ENCODE peak calls at places on chromosomes 4 and X, in ten cellular contexts. T is suprapubic skin, R is K562, V is body of pancreas, S is pancreas, D is stomach, E is MM.1S, X is right lobe of liver, A is HCT116, P is heart right ventricle. U is an unnamed sample.

GRCh38 chr4:37601527-37601926 is 84.6 kb downstream of the RELL1 start:
- DNase-seq in T (no peak), R (no peak), V (peak; percentile 40), S (no peak), D (peak; percentile 68), E (no peak), X (no peak), A (no peak), P (no peak), U (no peak)

GRCh38 chrX:87392369-87392768 is 125.2 kb upstream of the KLHL4 start:
- DNase-seq in T (no peak), R (peak; percentile 12), V (no peak), S (no peak), D (no peak), E (no peak), X (no peak), A (no peak), P (no peak), U (no peak)

GRCh38 chr4:110619001-110619350 is 3.9 kb downstream of the PITX2 start:
- DNase-seq in T (no peak), R (no peak), V (no peak), S (no peak), D (no peak), E (no peak), X (no peak), A (no peak), P (no peak), U (no peak)

GRCh38 chr4:141179474-141180026 is 41.1 kb upstream of the ZNF330 start:
- DNase-seq in T (no peak), R (no peak), V (no peak), S (no peak), D (no peak), E (no peak), X (no peak), A (no peak), P (no peak), U (no peak)

GRCh38 chrX:111095974-111096870 is at the start of gene PAK3:
- DNase-seq in T (peak; percentile 67), R (no peak), V (peak; percentile 86), S (peak; percentile 79), D (peak; percentile 35), E (peak; percentile 15), X (peak; percentile 29), A (no peak), P (peak; percentile 15), U (peak; percentile 26)

GRCh38 chr4:155667538-155668511 is 1.2 kb downstream of the GUCY1A1 start:
- DNase-seq in T (peak; percentile 56), R (no peak), V (peak; percentile 44), S (peak; percentile 77), D (no peak), E (peak; percentile 70), X (peak; percentile 68), A (no peak), P (peak; percentile 71), U (no peak)

GRCh38 chrX:23052324-23052723 is 52.6 kb downstream of the DDX53 start:
- DNase-seq in T (no peak), R (no peak), V (no peak), S (no peak), D (no peak), E (no peak), X (no peak), A (no peak), P (no peak), U (no peak)

GRCh38 chr4:54525602-54526001 is 132.2 kb upstream of the KIT start:
- DNase-seq in T (no peak), R (no peak), V (no peak), S (no peak), D (no peak), E (no peak), X (no peak), A (no peak), P (no peak), U (no peak)

GRCh38 chr4:7533267-7533666 is 98.5 kb upstream of the PSAPL1 start:
- DNase-seq in T (no peak), R (no peak), V (no peak), S (no peak), D (no peak), E (no peak), X (no peak), A (no peak), P (no peak), U (no peak)

GRCh38 chr4:83833920-83834319 is 298.0 kb downstream of the GPAT3 start:
- DNase-seq in T (no peak), R (no peak), V (no peak), S (no peak), D (no peak), E (no peak), X (no peak), A (no peak), P (no peak), U (no peak)

GRCh38 chr4:62548108-62548524 is 1348.0 kb downstream of the ADGRL3 start:
- DNase-seq in T (no peak), R (no peak), V (no peak), S (no peak), D (no peak), E (no peak), X (peak; percentile 20), A (no peak), P (peak; percentile 59), U (no peak)

GRCh38 chr4:102352774-102353173 is 7.5 kb upstream of the SLC39A8 start:
- DNase-seq in T (no peak), R (no peak), V (no peak), S (no peak), D (no peak), E (no peak), X (no peak), A (no peak), P (no peak), U (no peak)

GRCh38 chrX:151680805-151681204 is 14.5 kb upstream of the PRRG3 start:
- DNase-seq in T (no peak), R (peak; percentile 62), V (peak; percentile 49), S (no peak), D (peak; percentile 55), E (peak; percentile 47), X (peak; percentile 41), A (peak; percentile 32), P (no peak), U (peak; percentile 30)

GRCh38 chrX:96791559-96791958 is 92.1 kb upstream of the RPA4 start:
- DNase-seq in T (no peak), R (no peak), V (peak; percentile 2), S (no peak), D (no peak), E (no peak), X (no peak), A (no peak), P (no peak), U (no peak)

DNA sequence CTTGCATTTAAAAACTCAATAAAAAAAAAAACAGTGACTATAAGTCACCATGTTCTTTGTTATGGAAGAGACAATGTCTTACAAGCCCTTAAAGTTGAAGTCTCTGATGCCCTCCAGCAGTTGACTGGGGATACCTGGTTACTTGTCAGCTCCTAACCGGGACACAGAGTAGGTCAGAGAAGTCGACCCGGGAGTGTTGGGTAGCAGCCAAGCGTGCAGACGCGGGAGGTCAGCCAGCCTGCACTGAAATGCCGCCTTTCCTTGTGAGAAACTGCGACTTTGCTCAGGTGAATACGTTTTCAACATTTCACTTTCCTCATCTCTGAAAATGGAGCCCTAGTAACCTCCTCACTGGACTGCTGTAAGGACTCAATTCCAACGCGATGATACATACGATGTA is 81.8 kb downstream of the F11 start:
- DNase-seq in T (no peak), R (no peak), V (peak; percentile 64), S (peak; percentile 63), D (no peak), E (no peak), X (no peak), A (no peak), P (no peak), U (no peak)
- TF ChIP-seq CTCF in T (no peak), R (no peak), V (no peak), S (no peak), D (no peak), E (no peak), X (no peak), A (no peak), P (no peak), U (no peak)

GRCh38 chrX:66675541-66675940 is 36.7 kb upstream of the EDA2R start:
- DNase-seq in T (no peak), R (no peak), V (no peak), S (no peak), D (no peak), E (no peak), X (no peak), A (no peak), P (no peak), U (no peak)

GRCh38 chrX:66676413-66676812 is 37.5 kb upstream of the EDA2R start:
- DNase-seq in T (no peak), R (no peak), V (no peak), S (no peak), D (no peak), E (no peak), X (no peak), A (no peak), P (no peak), U (no peak)

GRCh38 chrX:66677430-66677829 is 38.6 kb upstream of the EDA2R start:
- DNase-seq in T (no peak), R (no peak), V (no peak), S (no peak), D (no peak), E (no peak), X (no peak), A (no peak), P (no peak), U (no peak)

GRCh38 chrX:66674506-66674905 is 35.6 kb upstream of the EDA2R start:
- DNase-seq in T (no peak), R (no peak), V (no peak), S (no peak), D (no peak), E (peak; percentile 71), X (no peak), A (no peak), P (no peak), U (no peak)

DNA sequence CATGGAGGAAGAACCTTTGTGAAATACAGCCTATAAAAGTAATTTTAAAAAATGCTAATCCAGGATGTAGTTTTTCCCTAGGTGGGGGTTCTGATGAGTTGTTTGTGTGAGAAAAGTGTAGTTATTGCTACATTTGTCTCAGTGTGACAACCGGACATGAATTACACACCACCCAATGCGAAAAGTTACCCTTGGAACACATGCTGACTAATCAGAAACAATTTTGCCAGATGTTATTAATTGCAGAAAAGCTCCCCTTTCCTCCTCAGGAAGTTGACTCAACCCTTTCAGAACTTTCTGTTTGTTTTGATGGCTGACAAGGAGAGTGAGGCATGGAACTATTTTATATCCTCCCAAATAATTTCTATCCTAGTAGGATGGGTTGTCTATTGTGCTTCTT is 38.1 kb upstream of the EDA2R start:
- DNase-seq in T (no peak), R (no peak), V (no peak), S (no peak), D (no peak), E (peak; percentile 30), X (no peak), A (no peak), P (no peak), U (no peak)
- H3K27ac ChIP-seq in T (peak overlapping the region; percentile 14), R (no peak overlapping the region), V (no peak overlapping the region), S (no peak overlapping the region), D (no peak overlapping the region), E (no peak overlapping the region), X (no peak overlapping the region), A (no peak overlapping the region), P (no peak overlapping the region), U (no peak overlapping the region)

GRCh38 chrX:63488546-63489373 is 137.6 kb upstream of the SPIN4 start:
- DNase-seq in T (no peak), R (no peak), V (no peak), S (no peak), D (no peak), E (no peak), X (no peak), A (no peak), P (no peak), U (no peak)
- H3K9me3 ChIP-seq in T (no peaks in the 10 kb centered on the region), R (no peaks in the 10 kb centered on the region), V (no peaks in the 10 kb centered on the region), S (no peaks in the 10 kb centered on the region), D (no peaks in the 10 kb centered on the region), E (no peaks in the 10 kb centered on the region), X (no peaks in the 10 kb centered on the region), A (no peaks in the 10 kb centered on the region), P (no peaks in the 10 kb centered on the region), U (no peaks in the 10 kb centered on the region)

GRCh38 chrX:116749943-116750342 is 287.2 kb upstream of the CT83 start:
- DNase-seq in T (no peak), R (no peak), V (no peak), S (no peak), D (no peak), E (no peak), X (no peak), A (no peak), P (no peak), U (no peak)
- TF ChIP-seq CTCF in T (no peak), R (no peak), V (no peak), S (no peak), D (no peak), E (no peak), X (no peak), A (no peak), P (no peak), U (no peak)